ENCODE peak calls at places on chromosome 3, in nine cellular contexts. One of them, this sample, is unnamed. For H3K36me3, the result is how much of the 10 kb centered on the place peaks cover.

GRCh38 chr3:189941679-189942078 is 179.0 kb downstream of the P3H2 start:
- DNase-seq in GM23338: no peak
- DNase-seq in CD8-positive, alpha-beta memory T cell: no peak
- DNase-seq in lower lobe of right lung: no peak
- DNase-seq in heart right ventricle: no peak
- DNase-seq in astrocyte: peak
- DNase-seq in psoas muscle: no peak
- DNase-seq in adrenal gland: no peak
- DNase-seq in left ventricle myocardium inferior: no peak
- DNase-seq in this sample: peak

GRCh38 chr3:128133273-128133883 is 9.8 kb upstream of the RUVBL1 start:
- DNase-seq in adrenal gland: no peak
- DNase-seq in astrocyte: peak
- DNase-seq in left ventricle myocardium inferior: no peak
- DNase-seq in heart right ventricle: no peak
- DNase-seq in psoas muscle: no peak
- DNase-seq in CD8-positive, alpha-beta memory T cell: peak
- DNase-seq in GM23338: peak
- DNase-seq in lower lobe of right lung: no peak
- DNase-seq in this sample: peak

GRCh38 chr3:177262396-177262795 is 65.1 kb upstream of the TBL1XR1 start:
- DNase-seq in GM23338: peak
- DNase-seq in psoas muscle: no peak
- DNase-seq in CD8-positive, alpha-beta memory T cell: no peak
- DNase-seq in lower lobe of right lung: no peak
- DNase-seq in adrenal gland: no peak
- DNase-seq in left ventricle myocardium inferior: no peak
- DNase-seq in heart right ventricle: no peak
- DNase-seq in astrocyte: peak
- DNase-seq in this sample: peak

GRCh38 chr3:52433328-52434060 is 11.4 kb downstream of the SEMA3G start:
- DNase-seq in astrocyte: no peak
- DNase-seq in lower lobe of right lung: no peak
- DNase-seq in GM23338: no peak
- DNase-seq in adrenal gland: peak
- DNase-seq in left ventricle myocardium inferior: peak
- DNase-seq in heart right ventricle: no peak
- DNase-seq in psoas muscle: no peak
- DNase-seq in CD8-positive, alpha-beta memory T cell: no peak
- DNase-seq in this sample: no peak

GRCh38 chr3:182789371-182789770 is 3.9 kb upstream of the ATP11B start:
- DNase-seq in GM23338: no peak
- DNase-seq in heart right ventricle: no peak
- DNase-seq in astrocyte: no peak
- DNase-seq in CD8-positive, alpha-beta memory T cell: no peak
- DNase-seq in lower lobe of right lung: no peak
- DNase-seq in adrenal gland: no peak
- DNase-seq in psoas muscle: no peak
- DNase-seq in left ventricle myocardium inferior: no peak
- DNase-seq in this sample: no peak

GRCh38 chr3:11335056-11335608 is 62.9 kb downstream of the ATG7 start:
- DNase-seq in astrocyte: peak
- DNase-seq in CD8-positive, alpha-beta memory T cell: no peak
- DNase-seq in left ventricle myocardium inferior: no peak
- DNase-seq in GM23338: peak
- DNase-seq in heart right ventricle: peak
- DNase-seq in psoas muscle: no peak
- DNase-seq in adrenal gland: no peak
- DNase-seq in lower lobe of right lung: no peak
- DNase-seq in this sample: peak

GRCh38 chr3:111761309-111761795 is 97.7 kb upstream of the PHLDB2 start:
- DNase-seq in GM23338: no peak
- DNase-seq in psoas muscle: no peak
- DNase-seq in lower lobe of right lung: no peak
- DNase-seq in left ventricle myocardium inferior: no peak
- DNase-seq in astrocyte: peak
- DNase-seq in heart right ventricle: no peak
- DNase-seq in adrenal gland: no peak
- DNase-seq in CD8-positive, alpha-beta memory T cell: no peak
- DNase-seq in this sample: peak

GRCh38 chr3:184574552-184575430 is 13.2 kb downstream of the EPHB3 start:
- DNase-seq in GM23338: peak
- DNase-seq in heart right ventricle: no peak
- DNase-seq in adrenal gland: no peak
- DNase-seq in CD8-positive, alpha-beta memory T cell: no peak
- DNase-seq in lower lobe of right lung: no peak
- DNase-seq in astrocyte: no peak
- DNase-seq in psoas muscle: no peak
- DNase-seq in left ventricle myocardium inferior: no peak
- DNase-seq in this sample: no peak

GRCh38 chr3:185270956-185271332 is 17.1 kb upstream of the EHHADH start:
- DNase-seq in heart right ventricle: no peak
- DNase-seq in psoas muscle: no peak
- DNase-seq in GM23338: no peak
- DNase-seq in CD8-positive, alpha-beta memory T cell: no peak
- DNase-seq in astrocyte: no peak
- DNase-seq in lower lobe of right lung: no peak
- DNase-seq in adrenal gland: no peak
- DNase-seq in left ventricle myocardium inferior: no peak
- DNase-seq in this sample: no peak

GRCh38 chr3:126270145-126270811 is 86.9 kb downstream of the KLF15 start:
- DNase-seq in GM23338: no peak
- DNase-seq in lower lobe of right lung: peak
- DNase-seq in heart right ventricle: peak
- DNase-seq in CD8-positive, alpha-beta memory T cell: no peak
- DNase-seq in psoas muscle: peak
- DNase-seq in astrocyte: peak
- DNase-seq in left ventricle myocardium inferior: peak
- DNase-seq in adrenal gland: peak
- DNase-seq in this sample: no peak

GRCh38 chr3:184155644-184156521 is 706 bp downstream of the DVL3 start:
- DNase-seq in CD8-positive, alpha-beta memory T cell: peak
- DNase-seq in astrocyte: no peak
- DNase-seq in GM23338: peak
- DNase-seq in lower lobe of right lung: peak
- DNase-seq in left ventricle myocardium inferior: no peak
- DNase-seq in psoas muscle: peak
- DNase-seq in heart right ventricle: peak
- DNase-seq in adrenal gland: peak
- DNase-seq in this sample: no peak

GRCh38 chr3:110955301-110955880 is 116.2 kb upstream of the NECTIN3 start:
- DNase-seq in astrocyte: peak
- DNase-seq in psoas muscle: no peak
- DNase-seq in CD8-positive, alpha-beta memory T cell: no peak
- DNase-seq in adrenal gland: no peak
- DNase-seq in lower lobe of right lung: no peak
- DNase-seq in heart right ventricle: no peak
- DNase-seq in left ventricle myocardium inferior: no peak
- DNase-seq in GM23338: no peak
- DNase-seq in this sample: peak

GRCh38 chr3:169387751-169388696 is 275.5 kb downstream of the MECOM start:
- DNase-seq in CD8-positive, alpha-beta memory T cell: no peak
- DNase-seq in GM23338: peak
- DNase-seq in adrenal gland: peak
- DNase-seq in heart right ventricle: peak
- DNase-seq in psoas muscle: peak
- DNase-seq in lower lobe of right lung: peak
- DNase-seq in left ventricle myocardium inferior: peak
- DNase-seq in astrocyte: no peak
- DNase-seq in this sample: no peak

GRCh38 chr3:18445421-18446066 is 20.4 kb upstream of the SATB1 start:
- DNase-seq in lower lobe of right lung: no peak
- DNase-seq in psoas muscle: no peak
- DNase-seq in adrenal gland: no peak
- DNase-seq in left ventricle myocardium inferior: no peak
- DNase-seq in astrocyte: no peak
- DNase-seq in CD8-positive, alpha-beta memory T cell: peak
- DNase-seq in GM23338: peak
- DNase-seq in heart right ventricle: no peak
- DNase-seq in this sample: no peak

GRCh38 chr3:88203537-88204143 is 53.9 kb downstream of the C3orf38 start:
- DNase-seq in lower lobe of right lung: no peak
- DNase-seq in psoas muscle: peak
- DNase-seq in GM23338: peak
- DNase-seq in astrocyte: peak
- DNase-seq in adrenal gland: peak
- DNase-seq in left ventricle myocardium inferior: peak
- DNase-seq in heart right ventricle: peak
- DNase-seq in CD8-positive, alpha-beta memory T cell: peak
- DNase-seq in this sample: peak

GRCh38 chr3:127254730-127255129 is 33.1 kb downstream of the PRR20G start:
- DNase-seq in CD8-positive, alpha-beta memory T cell: no peak
- DNase-seq in left ventricle myocardium inferior: no peak
- DNase-seq in astrocyte: no peak
- DNase-seq in adrenal gland: no peak
- DNase-seq in GM23338: peak
- DNase-seq in lower lobe of right lung: no peak
- DNase-seq in psoas muscle: no peak
- DNase-seq in heart right ventricle: no peak
- DNase-seq in this sample: no peak

GRCh38 chr3:35522450-35522849 is 116.9 kb upstream of the ARPP21 start:
- DNase-seq in lower lobe of right lung: no peak
- DNase-seq in psoas muscle: no peak
- DNase-seq in heart right ventricle: no peak
- DNase-seq in left ventricle myocardium inferior: no peak
- DNase-seq in adrenal gland: no peak
- DNase-seq in astrocyte: no peak
- DNase-seq in GM23338: no peak
- DNase-seq in CD8-positive, alpha-beta memory T cell: no peak
- DNase-seq in this sample: no peak

GRCh38 chr3:127851899-127852298 is 29.6 kb upstream of the MGLL start:
- DNase-seq in adrenal gland: no peak
- DNase-seq in heart right ventricle: no peak
- DNase-seq in left ventricle myocardium inferior: no peak
- DNase-seq in lower lobe of right lung: no peak
- DNase-seq in psoas muscle: no peak
- DNase-seq in CD8-positive, alpha-beta memory T cell: no peak
- DNase-seq in astrocyte: no peak
- DNase-seq in GM23338: peak
- DNase-seq in this sample: no peak

GRCh38 chr3:116341916-116342315 is 103.4 kb downstream of the LSAMP start:
- DNase-seq in CD8-positive, alpha-beta memory T cell: no peak
- DNase-seq in adrenal gland: no peak
- DNase-seq in astrocyte: no peak
- DNase-seq in left ventricle myocardium inferior: no peak
- DNase-seq in psoas muscle: no peak
- DNase-seq in lower lobe of right lung: no peak
- DNase-seq in heart right ventricle: no peak
- DNase-seq in GM23338: peak
- DNase-seq in this sample: no peak

GRCh38 chr3:43769097-43769470 is 78.3 kb downstream of the ABHD5 start:
- DNase-seq in adrenal gland: no peak
- DNase-seq in psoas muscle: no peak
- DNase-seq in left ventricle myocardium inferior: no peak
- DNase-seq in CD8-positive, alpha-beta memory T cell: no peak
- DNase-seq in GM23338: no peak
- DNase-seq in heart right ventricle: no peak
- DNase-seq in astrocyte: no peak
- DNase-seq in lower lobe of right lung: no peak
- DNase-seq in this sample: no peak

GRCh38 chr3:48429416-48430358 is at the start of gene PLXNB1:
- DNase-seq in astrocyte: peak
- DNase-seq in left ventricle myocardium inferior: peak
- DNase-seq in GM23338: peak
- DNase-seq in lower lobe of right lung: peak
- DNase-seq in adrenal gland: peak
- DNase-seq in psoas muscle: peak
- DNase-seq in CD8-positive, alpha-beta memory T cell: peak
- DNase-seq in heart right ventricle: peak
- DNase-seq in this sample: no peak
- H3K36me3 ChIP-seq in astrocyte: under half
- H3K36me3 ChIP-seq in left ventricle myocardium inferior: under half
- H3K36me3 ChIP-seq in GM23338: under half
- H3K36me3 ChIP-seq in lower lobe of right lung: under half
- H3K36me3 ChIP-seq in adrenal gland: under half
- H3K36me3 ChIP-seq in psoas muscle: under half
- H3K36me3 ChIP-seq in CD8-positive, alpha-beta memory T cell: under half
- H3K36me3 ChIP-seq in heart right ventricle: under half
- H3K36me3 ChIP-seq in this sample: under half

GRCh38 chr3:105385868-105386508 is 19.3 kb downstream of the ALCAM start:
- DNase-seq in adrenal gland: no peak
- DNase-seq in CD8-positive, alpha-beta memory T cell: no peak
- DNase-seq in psoas muscle: no peak
- DNase-seq in left ventricle myocardium inferior: no peak
- DNase-seq in heart right ventricle: no peak
- DNase-seq in lower lobe of right lung: no peak
- DNase-seq in GM23338: no peak
- DNase-seq in astrocyte: no peak
- DNase-seq in this sample: no peak
- H3K27ac ChIP-seq in adrenal gland: no peak
- H3K27ac ChIP-seq in CD8-positive, alpha-beta memory T cell: no peak
- H3K27ac ChIP-seq in psoas muscle: no peak
- H3K27ac ChIP-seq in left ventricle myocardium inferior: no peak
- H3K27ac ChIP-seq in heart right ventricle: no peak
- H3K27ac ChIP-seq in lower lobe of right lung: no peak
- H3K27ac ChIP-seq in GM23338: no peak
- H3K27ac ChIP-seq in astrocyte: no peak
- H3K27ac ChIP-seq in this sample: no peak

GRCh38 chr3:15676259-15676658 is 74.7 kb downstream of the BTD start:
- DNase-seq in psoas muscle: no peak
- DNase-seq in lower lobe of right lung: no peak
- DNase-seq in adrenal gland: no peak
- DNase-seq in CD8-positive, alpha-beta memory T cell: no peak
- DNase-seq in astrocyte: no peak
- DNase-seq in GM23338: no peak
- DNase-seq in left ventricle myocardium inferior: no peak
- DNase-seq in heart right ventricle: no peak
- DNase-seq in this sample: no peak
- H3K36me3 ChIP-seq in psoas muscle: half or more
- H3K36me3 ChIP-seq in lower lobe of right lung: half or more
- H3K36me3 ChIP-seq in adrenal gland: under half
- H3K36me3 ChIP-seq in CD8-positive, alpha-beta memory T cell: under half
- H3K36me3 ChIP-seq in astrocyte: under half
- H3K36me3 ChIP-seq in GM23338: under half
- H3K36me3 ChIP-seq in left ventricle myocardium inferior: half or more
- H3K36me3 ChIP-seq in heart right ventricle: half or more
- H3K36me3 ChIP-seq in this sample: half or more

GRCh38 chr3:73835945-73836344 is 211.2 kb upstream of the PDZRN3 start:
- DNase-seq in CD8-positive, alpha-beta memory T cell: no peak
- DNase-seq in lower lobe of right lung: no peak
- DNase-seq in left ventricle myocardium inferior: no peak
- DNase-seq in adrenal gland: no peak
- DNase-seq in heart right ventricle: no peak
- DNase-seq in GM23338: no peak
- DNase-seq in psoas muscle: no peak
- DNase-seq in astrocyte: no peak
- DNase-seq in this sample: no peak

GRCh38 chr3:73827204-73827603 is 202.5 kb upstream of the PDZRN3 start:
- DNase-seq in lower lobe of right lung: no peak
- DNase-seq in GM23338: no peak
- DNase-seq in heart right ventricle: peak
- DNase-seq in psoas muscle: no peak
- DNase-seq in left ventricle myocardium inferior: no peak
- DNase-seq in adrenal gland: no peak
- DNase-seq in astrocyte: no peak
- DNase-seq in CD8-positive, alpha-beta memory T cell: no peak
- DNase-seq in this sample: no peak

GRCh38 chr3:73827658-73828313 is 203.0 kb upstream of the PDZRN3 start:
- DNase-seq in psoas muscle: no peak
- DNase-seq in astrocyte: no peak
- DNase-seq in heart right ventricle: peak
- DNase-seq in lower lobe of right lung: no peak
- DNase-seq in GM23338: no peak
- DNase-seq in left ventricle myocardium inferior: no peak
- DNase-seq in CD8-positive, alpha-beta memory T cell: no peak
- DNase-seq in adrenal gland: no peak
- DNase-seq in this sample: peak

GRCh38 chr3:73832426-73832825 is 207.7 kb upstream of the PDZRN3 start:
- DNase-seq in psoas muscle: no peak
- DNase-seq in heart right ventricle: no peak
- DNase-seq in GM23338: no peak
- DNase-seq in adrenal gland: no peak
- DNase-seq in astrocyte: no peak
- DNase-seq in CD8-positive, alpha-beta memory T cell: no peak
- DNase-seq in left ventricle myocardium inferior: no peak
- DNase-seq in lower lobe of right lung: no peak
- DNase-seq in this sample: no peak
- H3K27ac ChIP-seq in psoas muscle: no peak
- H3K27ac ChIP-seq in heart right ventricle: no peak
- H3K27ac ChIP-seq in GM23338: no peak
- H3K27ac ChIP-seq in adrenal gland: no peak
- H3K27ac ChIP-seq in astrocyte: no peak
- H3K27ac ChIP-seq in CD8-positive, alpha-beta memory T cell: no peak
- H3K27ac ChIP-seq in left ventricle myocardium inferior: no peak
- H3K27ac ChIP-seq in lower lobe of right lung: no peak
- H3K27ac ChIP-seq in this sample: no peak